ENCODE peak calls at places on chromosomes 4 and X, in nine cellular contexts. W, K, Y, M, G, C, U, B and R are unnamed samples.
A peak's percentile ranks its signal among the peaks of the same experiment; 100 is the strongest.

GRCh38 chrX:6386837-6387236 is 148.1 kb downstream of the VCX3A start:
- DNase-seq in M (no peak), B (no peak), W (no peak), K (peak; percentile 24), Y (no peak), C (peak; percentile 38), U (no peak), G (no peak), R (no peak)

GRCh38 chrX:82649645-82650044 is 858.4 kb upstream of the POU3F4 start:
- DNase-seq in B (no peak), K (no peak), G (no peak), M (no peak), Y (no peak), C (no peak), U (no peak), W (no peak), R (no peak)

GRCh38 chr4:78653655-78654054 is 102.1 kb downstream of the ANXA3 start:
- DNase-seq in M (no peak), G (no peak), C (no peak), U (no peak), B (no peak), W (peak; percentile 25), K (no peak), Y (peak; percentile 38), R (no peak)

GRCh38 chr4:162011039-162011438 is 152.8 kb downstream of the FSTL5 start:
- DNase-seq in C (no peak), K (no peak), G (no peak), W (no peak), Y (no peak), B (no peak), M (no peak), U (no peak), R (no peak)

GRCh38 chr4:139988863-139989765 is 164.9 kb downstream of the MAML3 start:
- DNase-seq in M (peak; percentile 34), C (peak; percentile 27), B (no peak), W (peak; percentile 91), K (no peak), Y (no peak), G (no peak), U (no peak), R (peak; percentile 11)

GRCh38 chrX:82134378-82134777 is 932.5 kb downstream of the SH3BGRL start:
- DNase-seq in C (no peak), G (no peak), W (no peak), M (no peak), Y (no peak), K (no peak), U (no peak), B (no peak), R (no peak)

GRCh38 chr4:2500547-2500946 is 31.6 kb downstream of the RNF4 start:
- DNase-seq in U (no peak), W (no peak), C (no peak), K (no peak), G (no peak), Y (no peak), B (no peak), M (no peak), R (no peak)

GRCh38 chrX:134999469-134999868 is 8.7 kb downstream of the SMIM10 start:
- DNase-seq in B (no peak), W (peak; percentile 83), G (no peak), U (no peak), M (no peak), K (no peak), C (peak; percentile 25), Y (peak; percentile 15), R (no peak)

GRCh38 chr4:185221491-185221890 is 12.1 kb downstream of the SNX25 start:
- DNase-seq in M (no peak), G (no peak), B (no peak), Y (no peak), U (no peak), C (no peak), W (no peak), K (no peak), R (no peak)

GRCh38 chr4:1669850-1670249 is 14.3 kb downstream of the FAM53A start:
- DNase-seq in G (no peak), M (no peak), Y (no peak), W (no peak), U (no peak), C (no peak), K (no peak), B (no peak), R (no peak)

GRCh38 chrX:123993904-123994635 is 32.6 kb downstream of the STAG2 start:
- DNase-seq in M (no peak), W (peak; percentile 52), G (no peak), Y (no peak), U (no peak), B (no peak), K (no peak), C (no peak), R (no peak)

GRCh38 chr4:38065900-38066299 is 105.7 kb downstream of the PTTG2 start:
- DNase-seq in B (no peak), G (no peak), Y (no peak), C (no peak), M (no peak), W (no peak), K (no peak), U (no peak), R (no peak)

GRCh38 chrX:7926501-7926900 is 712 bp downstream of the PNPLA4 start:
- DNase-seq in Y (peak; percentile 0), K (no peak), G (no peak), C (no peak), W (peak; percentile 11), U (no peak), M (no peak), B (no peak), R (no peak)

GRCh38 chrX:7921750-7922149 is 5.5 kb downstream of the PNPLA4 start:
- DNase-seq in K (no peak), B (no peak), M (no peak), W (no peak), G (no peak), U (no peak), C (no peak), Y (no peak), R (no peak)

GRCh38 chrX:7925867-7926472 is 1.2 kb downstream of the PNPLA4 start:
- DNase-seq in U (peak; percentile 56), Y (peak; percentile 62), M (peak; percentile 63), C (peak; percentile 82), B (peak; percentile 50), G (peak; percentile 27), W (peak; percentile 71), K (peak; percentile 71), R (peak; percentile 56)

GRCh38 chrX:7926914-7927258 is 327 bp downstream of the PNPLA4 start:
- DNase-seq in K (no peak), M (no peak), G (no peak), B (no peak), W (no peak), U (no peak), C (no peak), Y (no peak), R (no peak)

GRCh38 chrX:7927259-7928167 is at the start of gene PNPLA4:
- DNase-seq in C (peak; percentile 95), U (peak; percentile 89), W (peak; percentile 79), G (peak; percentile 81), B (peak; percentile 91), Y (peak; percentile 87), M (peak; percentile 93), K (no peak), R (peak; percentile 87)
- TF ChIP-seq CTCF in C (no peak), U (peak; percentile 19), W (peak; percentile 35), G (no peak), B (no peak), Y (peak; percentile 52), M (no peak), K (no peak), R (no peak)

GRCh38 chr4:110108960-110109359 is 89.5 kb downstream of the ELOVL6 start:
- DNase-seq in W (no peak), C (no peak), Y (no peak), B (no peak), K (no peak), G (no peak), M (no peak), U (no peak), R (no peak)

GRCh38 chr4:110106946-110107325 is 91.5 kb downstream of the ELOVL6 start:
- DNase-seq in Y (no peak), C (no peak), G (no peak), M (no peak), W (peak; percentile 80), U (no peak), K (no peak), B (no peak), R (no peak)

GRCh38 chr4:110107868-110108267 is 90.5 kb downstream of the ELOVL6 start:
- DNase-seq in W (no peak), G (no peak), Y (no peak), M (no peak), B (no peak), K (no peak), C (no peak), U (no peak), R (no peak)

GRCh38 chr4:110108470-110108869 is 89.9 kb downstream of the ELOVL6 start:
- DNase-seq in C (no peak), Y (peak; percentile 4), W (no peak), B (no peak), M (no peak), U (no peak), G (no peak), K (no peak), R (no peak)

DNA sequence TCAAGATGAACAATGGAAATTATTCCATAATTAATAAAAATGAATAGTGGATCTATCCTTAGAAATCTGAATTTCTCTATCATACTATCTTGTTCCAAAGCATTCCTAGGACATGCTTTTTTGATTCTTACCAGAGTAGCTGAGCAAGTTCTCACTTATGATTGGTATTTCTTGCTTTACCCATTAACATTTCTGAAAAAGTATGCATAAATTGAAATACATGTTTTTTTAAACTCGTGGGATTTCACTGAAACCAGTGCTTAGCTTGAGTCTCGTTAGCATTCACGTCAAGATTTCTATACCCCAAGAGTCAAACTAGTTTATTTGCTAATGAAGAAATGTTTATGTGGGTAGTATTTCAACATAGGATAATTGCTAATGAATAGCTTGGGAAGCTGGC is 89.0 kb downstream of the ELOVL6 start:
- DNase-seq in C (no peak), B (no peak), K (no peak), W (no peak), U (no peak), G (no peak), Y (no peak), M (no peak), R (no peak)
- H3K4me1 ChIP-seq in C (peaks cover 8% of the 10 kb centered on the region), B (no peaks in the 10 kb centered on the region), K (no peaks in the 10 kb centered on the region), W (peaks cover 3% of the 10 kb centered on the region), U (no peaks in the 10 kb centered on the region), G (no peaks in the 10 kb centered on the region), Y (no peaks in the 10 kb centered on the region), M (peaks cover 19% of the 10 kb centered on the region), R (peaks cover 37% of the 10 kb centered on the region)

DNA sequence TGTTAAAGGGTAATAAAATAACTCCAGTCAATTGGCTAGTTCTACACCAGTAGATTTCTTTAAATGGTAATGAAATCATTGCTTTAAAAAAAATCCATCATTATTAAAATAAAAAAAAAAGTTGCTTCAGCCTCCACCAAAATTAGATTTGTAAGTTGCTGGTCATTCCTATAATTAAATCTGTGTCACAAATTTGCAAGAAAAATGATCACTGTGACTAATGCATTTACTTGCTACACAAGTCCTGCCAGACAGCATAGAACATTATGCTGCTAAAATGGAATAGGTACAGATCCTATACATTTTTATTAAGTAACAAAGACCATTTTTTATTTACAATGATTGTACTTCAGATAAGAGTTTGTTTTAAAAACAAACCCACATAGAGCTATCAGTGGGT is 85.8 kb downstream of the SLC10A7 start:
- DNase-seq in Y (no peak), G (no peak), C (no peak), W (no peak), K (no peak), B (no peak), M (no peak), U (no peak), R (no peak)
- H3K36me3 ChIP-seq in Y (no peaks in the 10 kb centered on the region), G (no peaks in the 10 kb centered on the region), C (no peaks in the 10 kb centered on the region), W (no peaks in the 10 kb centered on the region), K (no peaks in the 10 kb centered on the region), B (no peaks in the 10 kb centered on the region), M (no peaks in the 10 kb centered on the region), U (no peaks in the 10 kb centered on the region), R (no peaks in the 10 kb centered on the region)

GRCh38 chr4:80407246-80407645 is 71.7 kb downstream of the CFAP299 start:
- DNase-seq in G (no peak), Y (no peak), M (no peak), C (no peak), B (no peak), U (peak; percentile 36), W (peak; percentile 77), K (no peak), R (no peak)
- TF ChIP-seq CTCF in G (no peak), Y (no peak), M (no peak), C (no peak), B (no peak), U (no peak), W (no peak), K (no peak), R (no peak)